ENCODE peak calls at places on chromosomes 7 and 10, in seven cellular contexts. One of them, this sample, is unnamed.

GRCh38 chr7:84251183-84251845 is 56.7 kb upstream of the SEMA3A start:
- DNase-seq in NCI-H1092 treated with DMSO at 0.1 percent for 48 hours: no peak
- DNase-seq in H4: peak; percentile 90
- DNase-seq in mesothelial cell of epicardium: no peak
- DNase-seq in cardiac septum: no peak
- DNase-seq in fibroblast of the aortic adventitia: peak; percentile 87
- DNase-seq in activated CD8-positive, alpha-beta memory T cell treated with anti-CD3 and anti-CD28 coated beads for 24 hours: no peak
- DNase-seq in this sample: peak; percentile 94

GRCh38 chr7:15603124-15603523 is 41.3 kb upstream of the AGMO start:
- DNase-seq in mesothelial cell of epicardium: no peak
- DNase-seq in activated CD8-positive, alpha-beta memory T cell treated with anti-CD3 and anti-CD28 coated beads for 24 hours: no peak
- DNase-seq in H4: no peak
- DNase-seq in NCI-H1092 treated with DMSO at 0.1 percent for 48 hours: no peak
- DNase-seq in fibroblast of the aortic adventitia: no peak
- DNase-seq in cardiac septum: no peak
- DNase-seq in this sample: peak; percentile 22

GRCh38 chr10:44743539-44743938 is 167.6 kb upstream of the TMEM72 start:
- DNase-seq in fibroblast of the aortic adventitia: no peak
- DNase-seq in H4: no peak
- DNase-seq in NCI-H1092 treated with DMSO at 0.1 percent for 48 hours: no peak
- DNase-seq in cardiac septum: no peak
- DNase-seq in activated CD8-positive, alpha-beta memory T cell treated with anti-CD3 and anti-CD28 coated beads for 24 hours: no peak
- DNase-seq in mesothelial cell of epicardium: no peak
- DNase-seq in this sample: no peak

GRCh38 chr10:5876181-5876768 is 13.4 kb downstream of the ANKRD16 start:
- DNase-seq in NCI-H1092 treated with DMSO at 0.1 percent for 48 hours: no peak
- DNase-seq in activated CD8-positive, alpha-beta memory T cell treated with anti-CD3 and anti-CD28 coated beads for 24 hours: no peak
- DNase-seq in mesothelial cell of epicardium: no peak
- DNase-seq in H4: peak; percentile 79
- DNase-seq in fibroblast of the aortic adventitia: peak; percentile 87
- DNase-seq in cardiac septum: no peak
- DNase-seq in this sample: peak; percentile 59

GRCh38 chr10:48683893-48684292 is 780 bp upstream of the WDFY4 start:
- DNase-seq in activated CD8-positive, alpha-beta memory T cell treated with anti-CD3 and anti-CD28 coated beads for 24 hours: no peak
- DNase-seq in fibroblast of the aortic adventitia: no peak
- DNase-seq in H4: no peak
- DNase-seq in mesothelial cell of epicardium: no peak
- DNase-seq in cardiac septum: no peak
- DNase-seq in NCI-H1092 treated with DMSO at 0.1 percent for 48 hours: no peak
- DNase-seq in this sample: no peak

GRCh38 chr7:2116086-2116810 is 116.5 kb downstream of the MAD1L1 start:
- DNase-seq in mesothelial cell of epicardium: no peak
- DNase-seq in fibroblast of the aortic adventitia: no peak
- DNase-seq in cardiac septum: peak; percentile 84
- DNase-seq in NCI-H1092 treated with DMSO at 0.1 percent for 48 hours: peak; percentile 74
- DNase-seq in H4: no peak
- DNase-seq in activated CD8-positive, alpha-beta memory T cell treated with anti-CD3 and anti-CD28 coated beads for 24 hours: no peak
- DNase-seq in this sample: peak; percentile 70

GRCh38 chr7:21353388-21353780 is 74.5 kb upstream of the SP4 start:
- DNase-seq in fibroblast of the aortic adventitia: no peak
- DNase-seq in activated CD8-positive, alpha-beta memory T cell treated with anti-CD3 and anti-CD28 coated beads for 24 hours: no peak
- DNase-seq in mesothelial cell of epicardium: no peak
- DNase-seq in cardiac septum: no peak
- DNase-seq in H4: no peak
- DNase-seq in NCI-H1092 treated with DMSO at 0.1 percent for 48 hours: no peak
- DNase-seq in this sample: no peak

GRCh38 chr10:14118953-14119352 is 211.8 kb downstream of the FRMD4A start:
- DNase-seq in NCI-H1092 treated with DMSO at 0.1 percent for 48 hours: no peak
- DNase-seq in mesothelial cell of epicardium: no peak
- DNase-seq in fibroblast of the aortic adventitia: no peak
- DNase-seq in cardiac septum: no peak
- DNase-seq in H4: no peak
- DNase-seq in activated CD8-positive, alpha-beta memory T cell treated with anti-CD3 and anti-CD28 coated beads for 24 hours: no peak
- DNase-seq in this sample: no peak

GRCh38 chr7:95262875-95263274 is 61.5 kb downstream of the PON1 start:
- DNase-seq in NCI-H1092 treated with DMSO at 0.1 percent for 48 hours: no peak
- DNase-seq in H4: no peak
- DNase-seq in mesothelial cell of epicardium: no peak
- DNase-seq in activated CD8-positive, alpha-beta memory T cell treated with anti-CD3 and anti-CD28 coated beads for 24 hours: no peak
- DNase-seq in fibroblast of the aortic adventitia: no peak
- DNase-seq in cardiac septum: no peak
- DNase-seq in this sample: no peak

GRCh38 chr7:156984209-156984891 is 26.1 kb downstream of the MNX1 start:
- DNase-seq in activated CD8-positive, alpha-beta memory T cell treated with anti-CD3 and anti-CD28 coated beads for 24 hours: no peak
- DNase-seq in H4: no peak
- DNase-seq in cardiac septum: no peak
- DNase-seq in mesothelial cell of epicardium: no peak
- DNase-seq in NCI-H1092 treated with DMSO at 0.1 percent for 48 hours: no peak
- DNase-seq in fibroblast of the aortic adventitia: peak; percentile 70
- DNase-seq in this sample: no peak

GRCh38 chr10:58857251-58857650 is 319.2 kb upstream of the PHYHIPL start:
- DNase-seq in NCI-H1092 treated with DMSO at 0.1 percent for 48 hours: no peak
- DNase-seq in H4: no peak
- DNase-seq in mesothelial cell of epicardium: no peak
- DNase-seq in activated CD8-positive, alpha-beta memory T cell treated with anti-CD3 and anti-CD28 coated beads for 24 hours: no peak
- DNase-seq in cardiac septum: no peak
- DNase-seq in fibroblast of the aortic adventitia: no peak
- DNase-seq in this sample: no peak